ENCODE peak calls at places on chromosomes 13 and 19, in eight cellular contexts. One of them, this sample, is unnamed.

GRCh38 chr13:74132152-74132767 is 1.9 kb downstream of the KLF12 start:
- DNase-seq in A172: no peak
- DNase-seq in stimulated activated CD4-positive, alpha-beta T cell treated with anti-CD3 and anti-CD28 coated beads, Interleukin-15, amount 100 ng/mL, for 24 hours: peak
- DNase-seq in AG04450: no peak
- DNase-seq in neural progenitor cell: peak
- DNase-seq in activated CD4-positive, alpha-beta T cell treated with anti-CD3 and anti-CD28 coated beads for 4 hours: peak
- DNase-seq in MV-4-11: no peak
- DNase-seq in GM04503: no peak
- DNase-seq in this sample: no peak

GRCh38 chr13:94345374-94346195 is 133.9 kb downstream of the DCT start:
- DNase-seq in A172: peak
- DNase-seq in stimulated activated CD4-positive, alpha-beta T cell treated with anti-CD3 and anti-CD28 coated beads, Interleukin-15, amount 100 ng/mL, for 24 hours: no peak
- DNase-seq in AG04450: no peak
- DNase-seq in neural progenitor cell: no peak
- DNase-seq in activated CD4-positive, alpha-beta T cell treated with anti-CD3 and anti-CD28 coated beads for 4 hours: no peak
- DNase-seq in MV-4-11: no peak
- DNase-seq in GM04503: no peak
- DNase-seq in this sample: no peak

GRCh38 chr19:17951151-17952040 is 15.5 kb upstream of the KCNN1 start:
- DNase-seq in A172: no peak
- DNase-seq in stimulated activated CD4-positive, alpha-beta T cell treated with anti-CD3 and anti-CD28 coated beads, Interleukin-15, amount 100 ng/mL, for 24 hours: no peak
- DNase-seq in AG04450: no peak
- DNase-seq in neural progenitor cell: peak
- DNase-seq in activated CD4-positive, alpha-beta T cell treated with anti-CD3 and anti-CD28 coated beads for 4 hours: no peak
- DNase-seq in MV-4-11: peak
- DNase-seq in GM04503: no peak
- DNase-seq in this sample: peak

GRCh38 chr19:19111138-19111835 is 27.0 kb downstream of the TMEM161A start:
- DNase-seq in A172: no peak
- DNase-seq in stimulated activated CD4-positive, alpha-beta T cell treated with anti-CD3 and anti-CD28 coated beads, Interleukin-15, amount 100 ng/mL, for 24 hours: no peak
- DNase-seq in AG04450: no peak
- DNase-seq in neural progenitor cell: no peak
- DNase-seq in activated CD4-positive, alpha-beta T cell treated with anti-CD3 and anti-CD28 coated beads for 4 hours: no peak
- DNase-seq in MV-4-11: no peak
- DNase-seq in GM04503: no peak
- DNase-seq in this sample: no peak

GRCh38 chr19:17775245-17775927 is 19.6 kb upstream of the B3GNT3 start:
- DNase-seq in A172: peak
- DNase-seq in stimulated activated CD4-positive, alpha-beta T cell treated with anti-CD3 and anti-CD28 coated beads, Interleukin-15, amount 100 ng/mL, for 24 hours: peak
- DNase-seq in AG04450: no peak
- DNase-seq in neural progenitor cell: peak
- DNase-seq in activated CD4-positive, alpha-beta T cell treated with anti-CD3 and anti-CD28 coated beads for 4 hours: peak
- DNase-seq in MV-4-11: peak
- DNase-seq in GM04503: no peak
- DNase-seq in this sample: no peak

GRCh38 chr13:31898383-31899071 is 133.0 kb upstream of the FRY start:
- DNase-seq in A172: no peak
- DNase-seq in stimulated activated CD4-positive, alpha-beta T cell treated with anti-CD3 and anti-CD28 coated beads, Interleukin-15, amount 100 ng/mL, for 24 hours: no peak
- DNase-seq in AG04450: no peak
- DNase-seq in neural progenitor cell: peak
- DNase-seq in activated CD4-positive, alpha-beta T cell treated with anti-CD3 and anti-CD28 coated beads for 4 hours: no peak
- DNase-seq in MV-4-11: peak
- DNase-seq in GM04503: no peak
- DNase-seq in this sample: no peak

GRCh38 chr13:40932252-40932651 is 86.9 kb downstream of the ELF1 start:
- DNase-seq in A172: no peak
- DNase-seq in stimulated activated CD4-positive, alpha-beta T cell treated with anti-CD3 and anti-CD28 coated beads, Interleukin-15, amount 100 ng/mL, for 24 hours: no peak
- DNase-seq in AG04450: no peak
- DNase-seq in neural progenitor cell: no peak
- DNase-seq in activated CD4-positive, alpha-beta T cell treated with anti-CD3 and anti-CD28 coated beads for 4 hours: no peak
- DNase-seq in MV-4-11: no peak
- DNase-seq in GM04503: no peak
- DNase-seq in this sample: no peak

GRCh38 chr13:35978607-35979316 is 152.4 kb downstream of the DCLK1 start:
- DNase-seq in A172: peak
- DNase-seq in stimulated activated CD4-positive, alpha-beta T cell treated with anti-CD3 and anti-CD28 coated beads, Interleukin-15, amount 100 ng/mL, for 24 hours: peak
- DNase-seq in AG04450: no peak
- DNase-seq in neural progenitor cell: peak
- DNase-seq in activated CD4-positive, alpha-beta T cell treated with anti-CD3 and anti-CD28 coated beads for 4 hours: peak
- DNase-seq in MV-4-11: peak
- DNase-seq in GM04503: no peak
- DNase-seq in this sample: no peak

GRCh38 chr13:90105276-90105675 is 1242.2 kb upstream of the MIR17HG start:
- DNase-seq in A172: peak
- DNase-seq in stimulated activated CD4-positive, alpha-beta T cell treated with anti-CD3 and anti-CD28 coated beads, Interleukin-15, amount 100 ng/mL, for 24 hours: no peak
- DNase-seq in AG04450: no peak
- DNase-seq in neural progenitor cell: no peak
- DNase-seq in activated CD4-positive, alpha-beta T cell treated with anti-CD3 and anti-CD28 coated beads for 4 hours: no peak
- DNase-seq in MV-4-11: peak
- DNase-seq in GM04503: peak
- DNase-seq in this sample: no peak

GRCh38 chr13:97234742-97235141 is 12.6 kb downstream of the MBNL2 start:
- DNase-seq in A172: no peak
- DNase-seq in stimulated activated CD4-positive, alpha-beta T cell treated with anti-CD3 and anti-CD28 coated beads, Interleukin-15, amount 100 ng/mL, for 24 hours: no peak
- DNase-seq in AG04450: no peak
- DNase-seq in neural progenitor cell: no peak
- DNase-seq in activated CD4-positive, alpha-beta T cell treated with anti-CD3 and anti-CD28 coated beads for 4 hours: no peak
- DNase-seq in MV-4-11: no peak
- DNase-seq in GM04503: no peak
- DNase-seq in this sample: no peak

GRCh38 chr13:29143864-29144263 is 323.7 kb downstream of the MTUS2 start:
- DNase-seq in A172: no peak
- DNase-seq in stimulated activated CD4-positive, alpha-beta T cell treated with anti-CD3 and anti-CD28 coated beads, Interleukin-15, amount 100 ng/mL, for 24 hours: no peak
- DNase-seq in AG04450: no peak
- DNase-seq in neural progenitor cell: no peak
- DNase-seq in activated CD4-positive, alpha-beta T cell treated with anti-CD3 and anti-CD28 coated beads for 4 hours: no peak
- DNase-seq in MV-4-11: no peak
- DNase-seq in GM04503: no peak
- DNase-seq in this sample: no peak

GRCh38 chr19:27843861-27844260 is 1369.1 kb downstream of the UQCRFS1 start:
- DNase-seq in A172: no peak
- DNase-seq in stimulated activated CD4-positive, alpha-beta T cell treated with anti-CD3 and anti-CD28 coated beads, Interleukin-15, amount 100 ng/mL, for 24 hours: no peak
- DNase-seq in AG04450: no peak
- DNase-seq in neural progenitor cell: no peak
- DNase-seq in activated CD4-positive, alpha-beta T cell treated with anti-CD3 and anti-CD28 coated beads for 4 hours: no peak
- DNase-seq in MV-4-11: no peak
- DNase-seq in GM04503: no peak
- DNase-seq in this sample: no peak

GRCh38 chr13:79435549-79435948 is 29.5 kb upstream of the RBM26 start:
- DNase-seq in A172: peak
- DNase-seq in stimulated activated CD4-positive, alpha-beta T cell treated with anti-CD3 and anti-CD28 coated beads, Interleukin-15, amount 100 ng/mL, for 24 hours: no peak
- DNase-seq in AG04450: no peak
- DNase-seq in neural progenitor cell: no peak
- DNase-seq in activated CD4-positive, alpha-beta T cell treated with anti-CD3 and anti-CD28 coated beads for 4 hours: no peak
- DNase-seq in MV-4-11: no peak
- DNase-seq in GM04503: peak
- DNase-seq in this sample: no peak